ENCODE peak calls at places on chromosomes 11 and 22, in four cellular contexts. O is cerebellum, G is tibial nerve, F is RPMI7951. S is an unnamed sample.

GRCh38 chr11:43989162-43989961 is 46.9 kb downstream of the C11orf96 start:
- DNase-seq in O (peak; percentile 68), G (peak; percentile 37), F (peak; percentile 92), S (no peak)

GRCh38 chr11:61619827-61620226 is 39.0 kb upstream of the SYT7 start:
- DNase-seq in O (no peak), G (no peak), F (no peak), S (no peak)

GRCh38 chr22:44755956-44756361 is 3.6 kb downstream of the ARHGAP8 start:
- DNase-seq in O (no peak), G (no peak), F (no peak), S (no peak)

GRCh38 chr22:43971112-43971511 is 15.9 kb downstream of the SAMM50 start:
- DNase-seq in O (no peak), G (no peak), F (no peak), S (no peak)

GRCh38 chr11:70590356-70590991 is 192.1 kb downstream of the CTTN start:
- DNase-seq in O (no peak), G (no peak), F (peak; percentile 75), S (no peak)

GRCh38 chr11:6745018-6745417 is 26.8 kb downstream of the OR2AG2 start:
- DNase-seq in O (no peak), G (no peak), F (no peak), S (no peak)

GRCh38 chr22:43136255-43136654 is 6.9 kb downstream of the MCAT start:
- DNase-seq in O (no peak), G (no peak), F (no peak), S (no peak)

GRCh38 chr22:25334091-25334490 is 114.7 kb downstream of the CRYBB2 start:
- DNase-seq in O (no peak), G (no peak), F (peak; percentile 27), S (no peak)

GRCh38 chr11:85863855-85864254 is 8.7 kb downstream of the CCDC83 start:
- DNase-seq in O (no peak), G (no peak), F (no peak), S (no peak)

S was measured in right atrium auricular region.